ENCODE peak calls at places on chromosomes 12 and 14, in eight cellular contexts. K, Z, U, S, W, I, L and D are unnamed samples.

GRCh38 chr12:20523658-20524057 is 155.3 kb downstream of the PDE3A start:
- DNase-seq in K (no peak), Z (no peak), U (no peak), S (no peak), W (no peak), I (no peak), L (no peak), D (no peak)

GRCh38 chr14:71638523-71639196 is 293.6 kb upstream of the RGS6 start:
- DNase-seq in K (no peak), Z (no peak), U (no peak), S (no peak), W (no peak), I (no peak), L (no peak), D (no peak)

GRCh38 chr14:96168581-96168980 is 36.1 kb upstream of the BDKRB2 start:
- DNase-seq in K (no peak), Z (no peak), U (peak; percentile 10), S (no peak), W (no peak), I (no peak), L (no peak), D (no peak)

GRCh38 chr14:30551460-30551859 is 7.5 kb upstream of the G2E3 start:
- DNase-seq in K (no peak), Z (no peak), U (no peak), S (no peak), W (no peak), I (no peak), L (no peak), D (no peak)

GRCh38 chr12:6361834-6362233 is 13.5 kb downstream of the SCNN1A start:
- DNase-seq in K (no peak), Z (no peak), U (peak; percentile 83), S (peak; percentile 79), W (peak; percentile 40), I (peak; percentile 80), L (no peak), D (peak; percentile 44)

GRCh38 chr14:52110441-52111086 is 41.7 kb upstream of the NID2 start:
- DNase-seq in K (no peak), Z (no peak), U (no peak), S (no peak), W (no peak), I (no peak), L (no peak), D (no peak)

GRCh38 chr12:113128802-113129663 is 6.5 kb downstream of the RASAL1 start:
- DNase-seq in K (no peak), Z (no peak), U (no peak), S (no peak), W (no peak), I (no peak), L (no peak), D (no peak)

GRCh38 chr12:17928708-17929366 is 161.2 kb downstream of the RERGL start:
- DNase-seq in K (no peak), Z (no peak), U (no peak), S (no peak), W (no peak), I (no peak), L (no peak), D (no peak)

GRCh38 chr14:68312884-68313725 is 479.8 kb downstream of the ZFP36L1 start:
- DNase-seq in K (no peak), Z (no peak), U (no peak), S (no peak), W (no peak), I (no peak), L (no peak), D (no peak)

GRCh38 chr14:78530078-78530477 is 359.9 kb downstream of the NRXN3 start:
- DNase-seq in K (no peak), Z (peak; percentile 76), U (no peak), S (no peak), W (no peak), I (no peak), L (no peak), D (no peak)

GRCh38 chr12:103560604-103561101 is 26.4 kb upstream of the STAB2 start:
- DNase-seq in K (peak; percentile 90), Z (no peak), U (no peak), S (no peak), W (no peak), I (no peak), L (no peak), D (no peak)

DNA sequence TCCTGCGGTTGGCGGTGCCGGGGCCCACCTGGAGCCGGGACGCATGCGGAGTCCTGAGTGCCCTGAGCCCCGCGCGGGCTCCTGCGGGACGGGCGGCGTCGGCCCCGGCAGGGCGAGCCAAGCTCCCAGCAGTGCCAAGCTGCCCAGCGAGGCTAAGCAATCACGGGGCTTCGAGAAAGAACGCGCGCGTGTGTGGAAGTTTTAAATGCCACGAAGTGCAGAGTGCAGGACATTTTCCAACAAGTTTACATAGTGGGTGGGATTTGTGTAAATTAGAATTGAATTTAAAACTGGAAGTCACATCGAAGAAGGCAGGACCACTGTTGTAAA is 558 bp upstream of the CPM start:
- DNase-seq in K (no peak), Z (peak; percentile 5), U (no peak), S (peak; percentile 29), W (no peak), I (no peak), L (no peak), D (no peak)
- H3K4me3 ChIP-seq in K (peak overlapping the region; percentile 76), Z (peak overlapping the region; percentile 26), U (peak overlapping the region; percentile 74), S (peak overlapping the region; percentile 69), W (peak overlapping the region; percentile 63), I (peak overlapping the region; percentile 81), L (no peak overlapping the region), D (peak overlapping the region; percentile 58)

GRCh38 chr14:100538566-100539318 is 48.5 kb downstream of the BEGAIN start:
- DNase-seq in K (no peak), Z (no peak), U (no peak), S (no peak), W (peak; percentile 16), I (peak; percentile 56), L (no peak), D (no peak)

GRCh38 chr14:100536141-100536540 is 51.1 kb downstream of the BEGAIN start:
- DNase-seq in K (peak; percentile 35), Z (no peak), U (peak; percentile 7), S (no peak), W (no peak), I (peak; percentile 33), L (no peak), D (no peak)

GRCh38 chr14:100539319-100539645 is 47.9 kb downstream of the BEGAIN start:
- DNase-seq in K (no peak), Z (no peak), U (no peak), S (no peak), W (no peak), I (no peak), L (no peak), D (no peak)

GRCh38 chr14:100536721-100537700 is 50.2 kb downstream of the BEGAIN start:
- DNase-seq in K (no peak), Z (no peak), U (peak; percentile 14), S (peak; percentile 22), W (peak; percentile 13), I (peak; percentile 39), L (no peak), D (peak; percentile 1)

GRCh38 chr14:100537701-100538565 is 49.3 kb downstream of the BEGAIN start:
- DNase-seq in K (no peak), Z (no peak), U (peak; percentile 14), S (no peak), W (peak; percentile 36), I (peak; percentile 63), L (no peak), D (no peak)
- H3K4me1 ChIP-seq in K (no peaks in the 10 kb centered on the region), Z (peaks cover 14% of the 10 kb centered on the region), U (peaks cover 8% of the 10 kb centered on the region), S (peaks cover 11% of the 10 kb centered on the region), W (peaks cover 3% of the 10 kb centered on the region), I (peaks cover 7% of the 10 kb centered on the region), L (no peaks in the 10 kb centered on the region), D (no peaks in the 10 kb centered on the region)

DNA sequence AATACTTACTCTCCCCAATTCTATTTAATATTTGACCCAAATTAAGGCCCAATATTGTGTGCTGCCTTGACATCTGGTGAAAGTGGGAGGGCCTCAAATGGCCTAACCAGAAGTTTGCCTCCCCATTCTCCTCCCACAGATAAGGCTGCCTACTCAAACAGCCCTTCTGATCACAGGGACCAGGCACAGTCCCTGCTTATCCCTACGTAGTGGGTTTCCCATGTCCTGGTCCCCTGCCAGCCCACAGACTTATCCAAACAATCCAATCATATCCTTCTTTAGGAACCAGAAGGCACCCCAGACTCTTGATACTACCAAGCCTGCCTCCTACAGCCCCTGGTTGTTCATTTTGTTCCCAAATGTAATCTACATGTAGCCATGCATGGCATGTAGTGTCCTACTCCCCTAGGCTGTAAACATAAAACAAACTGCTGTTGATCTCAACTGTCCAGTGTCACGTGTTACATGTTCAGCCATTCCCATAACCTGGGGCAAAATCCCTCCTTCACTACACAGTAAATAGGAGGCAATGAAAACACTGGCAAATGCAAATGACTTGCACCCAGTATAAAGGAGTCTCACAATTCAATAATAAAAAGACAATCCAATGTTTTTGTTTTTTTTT is 49.3 kb downstream of the EEA1 start:
- DNase-seq in K (no peak), Z (no peak), U (no peak), S (peak; percentile 35), W (no peak), I (no peak), L (no peak), D (no peak)
- H3K27ac ChIP-seq in K (no peak overlapping the region), Z (no peak overlapping the region), U (no peak overlapping the region), S (no peak overlapping the region), W (no peak overlapping the region), I (no peak overlapping the region), L (no peak overlapping the region), D (no peak overlapping the region)

DNA sequence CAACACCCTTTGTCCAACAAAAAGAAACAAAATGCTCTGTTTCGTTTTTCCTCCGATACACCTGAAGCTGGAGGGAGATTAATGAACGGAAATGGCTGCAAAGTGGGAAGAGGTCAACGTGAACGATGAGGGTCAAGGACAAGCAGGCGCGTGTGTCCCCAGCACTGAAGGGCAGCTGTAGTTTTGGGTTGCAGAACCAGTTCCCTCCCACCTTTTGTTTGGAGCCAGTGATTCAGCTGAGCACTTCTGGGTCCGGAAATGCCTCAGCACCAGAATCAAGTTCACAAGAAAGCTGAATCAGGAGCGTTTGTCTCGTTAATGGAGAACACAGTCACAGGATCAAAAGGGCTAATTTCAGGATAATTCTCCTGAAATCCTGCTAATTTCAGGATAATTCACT is 51.1 kb upstream of the PWP1 start:
- DNase-seq in K (no peak), Z (no peak), U (no peak), S (no peak), W (no peak), I (no peak), L (no peak), D (no peak)
- H3K4me3 ChIP-seq in K (no peak overlapping the region), Z (no peak overlapping the region), U (no peak overlapping the region), S (no peak overlapping the region), W (no peak overlapping the region), I (no peak overlapping the region), L (no peak overlapping the region), D (no peak overlapping the region)

GRCh38 chr14:50407089-50407813 is 10.6 kb upstream of the CDKL1 start:
- DNase-seq in K (no peak), Z (no peak), U (no peak), S (no peak), W (no peak), I (no peak), L (no peak), D (no peak)
- H3K4me1 ChIP-seq in K (peaks cover 14% of the 10 kb centered on the region), Z (no peaks in the 10 kb centered on the region), U (no peaks in the 10 kb centered on the region), S (no peaks in the 10 kb centered on the region), W (no peaks in the 10 kb centered on the region), I (peaks cover 13% of the 10 kb centered on the region), L (no peaks in the 10 kb centered on the region), D (no peaks in the 10 kb centered on the region)

GRCh38 chr12:106246891-106247730 is 709 bp downstream of the CKAP4 start:
- DNase-seq in K (peak; percentile 70), Z (peak; percentile 59), U (peak; percentile 43), S (peak; percentile 75), W (peak; percentile 62), I (peak; percentile 87), L (peak; percentile 63), D (peak; percentile 25)
- H3K27ac ChIP-seq in K (peak overlapping the region; percentile 89), Z (peak overlapping the region; percentile 81), U (peak overlapping the region; percentile 90), S (peak overlapping the region; percentile 99), W (peak overlapping the region; percentile 97), I (peak overlapping the region; percentile 97), L (peak overlapping the region; percentile 54), D (peak overlapping the region; percentile 80)

GRCh38 chr12:120197542-120197887 is 3.0 kb upstream of the GCN1 start:
- DNase-seq in K (no peak), Z (no peak), U (no peak), S (no peak), W (no peak), I (no peak), L (no peak), D (no peak)
- H3K4me3 ChIP-seq in K (no peak overlapping the region), Z (no peak overlapping the region), U (no peak overlapping the region), S (no peak overlapping the region), W (no peak overlapping the region), I (no peak overlapping the region), L (no peak overlapping the region), D (no peak overlapping the region)